ENCODE peak calls at places on chromosomes 12 and 14, in nine cellular contexts. A is sigmoid colon, Z is hepatocyte, N is stomach, F is cardiac muscle cell, B is adrenal gland, R is A549, H is coronary artery, X is MM.1S. D is an unnamed sample.

GRCh38 chr12:75550401-75550851 is 39.0 kb upstream of the KRR1 start:
- DNase-seq in A (no peak), Z (no peak), N (peak; percentile 34), F (peak; percentile 45), B (peak; percentile 21), R (no peak), H (no peak), X (no peak), D (no peak)

GRCh38 chr14:22848391-22849164 is 12.2 kb downstream of the MMP14 start:
- DNase-seq in A (peak; percentile 95), Z (peak; percentile 87), N (peak; percentile 44), F (no peak), B (no peak), R (no peak), H (peak; percentile 92), X (no peak), D (no peak)

GRCh38 chr14:93023039-93023438 is 92.7 kb downstream of the ITPK1 start:
- DNase-seq in A (no peak), Z (no peak), N (no peak), F (no peak), B (no peak), R (peak; percentile 64), H (no peak), X (no peak), D (peak; percentile 36)

GRCh38 chr12:50313256-50313931 is 30.1 kb upstream of the LIMA1 start:
- DNase-seq in A (no peak), Z (no peak), N (no peak), F (no peak), B (no peak), R (no peak), H (no peak), X (no peak), D (no peak)

GRCh38 chr14:64337901-64338615 is 43.9 kb upstream of the ESR2 start:
- DNase-seq in A (no peak), Z (peak; percentile 88), N (peak; percentile 31), F (peak; percentile 88), B (no peak), R (peak; percentile 77), H (no peak), X (peak; percentile 19), D (peak; percentile 66)

GRCh38 chr12:88417531-88417930 is 162.7 kb downstream of the KITLG start:
- DNase-seq in A (no peak), Z (no peak), N (no peak), F (no peak), B (no peak), R (no peak), H (no peak), X (no peak), D (no peak)

GRCh38 chr14:54597795-54598443 is 31.0 kb downstream of the SAMD4A start:
- DNase-seq in A (no peak), Z (no peak), N (no peak), F (no peak), B (no peak), R (no peak), H (no peak), X (no peak), D (no peak)

GRCh38 chr14:28101992-28102391 is 664.6 kb upstream of the FOXG1 start:
- DNase-seq in A (no peak), Z (no peak), N (no peak), F (peak; percentile 57), B (no peak), R (no peak), H (no peak), X (no peak), D (no peak)

GRCh38 chr12:25276199-25276937 is 25.6 kb upstream of the KRAS start:
- DNase-seq in A (peak; percentile 74), Z (peak; percentile 85), N (peak; percentile 68), F (no peak), B (peak; percentile 52), R (peak; percentile 88), H (no peak), X (peak; percentile 31), D (peak; percentile 34)

GRCh38 chr12:89347325-89347829 is 4.9 kb downstream of the DUSP6 start:
- DNase-seq in A (no peak), Z (no peak), N (no peak), F (no peak), B (no peak), R (no peak), H (no peak), X (no peak), D (no peak)

GRCh38 chr14:105930572-105930971 is 404.2 kb downstream of the TMEM121 start:
- DNase-seq in A (peak; percentile 39), Z (no peak), N (no peak), F (no peak), B (no peak), R (no peak), H (no peak), X (no peak), D (no peak)

GRCh38 chr14:99701260-99701659 is 17.2 kb downstream of the CYP46A1 start:
- DNase-seq in A (no peak), Z (no peak), N (no peak), F (no peak), B (no peak), R (no peak), H (no peak), X (no peak), D (no peak)

GRCh38 chr12:130873106-130873795 is 1.4 kb downstream of the RAN start:
- DNase-seq in A (no peak), Z (no peak), N (no peak), F (no peak), B (no peak), R (no peak), H (no peak), X (no peak), D (no peak)

GRCh38 chr12:9064201-9064814 is 51.4 kb downstream of the A2M start:
- DNase-seq in A (peak; percentile 79), Z (peak; percentile 90), N (peak; percentile 72), F (peak; percentile 83), B (peak; percentile 69), R (peak; percentile 75), H (peak; percentile 78), X (peak; percentile 85), D (peak; percentile 80)

GRCh38 chr12:99450231-99450630 is 197.3 kb upstream of the GARIN6 start:
- DNase-seq in A (no peak), Z (no peak), N (no peak), F (no peak), B (no peak), R (no peak), H (no peak), X (no peak), D (no peak)

GRCh38 chr12:90366286-90366685 is 588.7 kb downstream of the CCER1 start:
- DNase-seq in A (no peak), Z (peak; percentile 43), N (no peak), F (no peak), B (no peak), R (no peak), H (no peak), X (no peak), D (no peak)

GRCh38 chr12:127501916-127502315 is 765.1 kb upstream of the TMEM132C start:
- DNase-seq in A (no peak), Z (no peak), N (no peak), F (no peak), B (no peak), R (no peak), H (no peak), X (no peak), D (no peak)

GRCh38 chr14:83709116-83709515 is 1820.8 kb upstream of the FLRT2 start:
- DNase-seq in A (no peak), Z (no peak), N (no peak), F (no peak), B (no peak), R (no peak), H (no peak), X (no peak), D (no peak)

GRCh38 chr14:44914849-44915248 is 46.9 kb downstream of the KLHL28 start:
- DNase-seq in A (no peak), Z (peak; percentile 11), N (no peak), F (peak; percentile 51), B (no peak), R (peak; percentile 14), H (no peak), X (no peak), D (no peak)

GRCh38 chr12:76368230-76368629 is 20.0 kb upstream of the BBS10 start:
- DNase-seq in A (no peak), Z (no peak), N (no peak), F (no peak), B (no peak), R (no peak), H (no peak), X (no peak), D (no peak)

GRCh38 chr12:15555466-15555865 is 233.2 kb downstream of the PTPRO start:
- DNase-seq in A (no peak), Z (no peak), N (no peak), F (no peak), B (no peak), R (no peak), H (no peak), X (no peak), D (no peak)

GRCh38 chr14:100887728-100888335 is 15.7 kb downstream of the RTL1 start:
- DNase-seq in A (peak; percentile 33), Z (no peak), N (no peak), F (no peak), B (no peak), R (no peak), H (no peak), X (no peak), D (no peak)

GRCh38 chr12:57881035-57881973 is 34.8 kb upstream of the CTDSP2 start:
- DNase-seq in A (peak; percentile 11), Z (no peak), N (no peak), F (no peak), B (no peak), R (no peak), H (no peak), X (no peak), D (no peak)
- TF ChIP-seq CTCF in A (no peak), Z (no peak), N (no peak), F (no peak), B (no peak), R (no peak), H (no peak), X (no peak), D (no peak)

GRCh38 chr12:1917172-1918070 is 1.0 kb downstream of the CACNA2D4 start:
- DNase-seq in A (peak; percentile 66), Z (peak; percentile 3), N (peak; percentile 24), F (no peak), B (peak; percentile 19), R (no peak), H (no peak), X (no peak), D (no peak)
- H3K4me3 ChIP-seq in A (no peak overlapping the region), Z (no peak overlapping the region), N (peak overlapping the region; percentile 28), F (no peak overlapping the region), B (no peak overlapping the region), R (no peak overlapping the region), H (peak overlapping the region; percentile 46), X (no peak overlapping the region), D (no peak overlapping the region)

GRCh38 chr14:68191567-68192321 is 372.2 kb downstream of the RAD51B start:
- DNase-seq in A (no peak), Z (peak; percentile 67), N (no peak), F (no peak), B (no peak), R (peak; percentile 99), H (no peak), X (no peak), D (peak; percentile 61)
- TF ChIP-seq CTCF in A (no peak), Z (no peak), N (no peak), F (no peak), B (no peak), R (no peak), H (no peak), X (no peak), D (no peak)

DNA sequence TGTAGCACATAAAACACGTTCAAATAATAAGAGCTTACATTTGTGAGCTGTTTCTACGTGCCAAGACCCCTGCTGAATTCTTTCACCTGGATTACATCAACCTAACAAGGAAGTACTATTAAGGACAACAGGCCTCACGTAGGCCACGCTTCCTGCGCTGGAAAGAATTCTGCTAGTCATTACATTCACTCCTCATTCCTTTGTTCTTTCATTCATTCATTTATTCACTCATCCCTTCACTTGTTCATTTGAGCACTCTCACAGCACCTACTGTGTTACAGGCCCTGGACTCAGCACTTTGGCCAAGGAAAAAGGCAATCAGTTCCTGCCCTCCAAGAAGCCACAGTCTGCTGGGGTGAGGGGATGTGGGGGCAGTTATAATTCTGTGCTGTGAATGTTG is 28.2 kb downstream of the TESC start:
- DNase-seq in A (no peak), Z (no peak), N (no peak), F (no peak), B (no peak), R (no peak), H (no peak), X (no peak), D (no peak)
- H3K4me3 ChIP-seq in A (no peak overlapping the region), Z (no peak overlapping the region), N (no peak overlapping the region), F (no peak overlapping the region), B (no peak overlapping the region), R (no peak overlapping the region), H (no peak overlapping the region), X (no peak overlapping the region), D (no peak overlapping the region)

D was measured in Caco-2.